ENCODE peak calls at places on chromosomes 16 and 17, in eight cellular contexts. B is mammary epithelial cell, D is HepG2, G is HCT116, R is K562, E is GM23248, N is PC-9, Z is neural progenitor cell. U is an unnamed sample.

GRCh38 chr17:2195729-2196128 is 107.9 kb downstream of the SMG6 start:
- DNase-seq in B (peak; percentile 52), G (no peak), R (no peak), Z (no peak), E (peak; percentile 64), D (no peak), N (no peak), U (peak; percentile 86)

GRCh38 chr16:30076276-30076791 is 540 bp downstream of the PPP4C start:
- DNase-seq in D (no peak), B (peak; percentile 42), E (peak; percentile 71), Z (no peak), R (no peak), N (no peak), G (no peak), U (no peak)

GRCh38 chr17:29524692-29525091 is 42.1 kb downstream of the ABHD15 start:
- DNase-seq in D (no peak), Z (no peak), R (no peak), G (no peak), B (no peak), N (no peak), E (no peak), U (no peak)

GRCh38 chr16:80791411-80791810 is 13.0 kb downstream of the CDYL2 start:
- DNase-seq in N (no peak), D (no peak), R (no peak), B (no peak), E (no peak), Z (no peak), G (no peak), U (peak; percentile 27)

GRCh38 chr17:42979511-42980273 is at the start of gene PTGES3L:
- DNase-seq in N (no peak), D (peak; percentile 88), G (no peak), E (peak; percentile 62), Z (peak; percentile 67), R (peak; percentile 78), B (no peak), U (peak; percentile 63)

GRCh38 chr16:50688083-50688482 is 5.3 kb upstream of the NOD2 start:
- DNase-seq in E (no peak), D (no peak), G (no peak), Z (no peak), N (no peak), B (no peak), R (no peak), U (no peak)

GRCh38 chr17:37516131-37516561 is 26.5 kb downstream of the DUSP14 start:
- DNase-seq in B (no peak), D (no peak), Z (no peak), G (no peak), R (no peak), N (no peak), E (peak; percentile 39), U (peak; percentile 81)

GRCh38 chr17:73650147-73650546 is 5.9 kb upstream of the SDK2 start:
- DNase-seq in R (no peak), G (no peak), D (no peak), Z (peak; percentile 64), B (peak; percentile 11), E (no peak), N (no peak), U (peak; percentile 18)

GRCh38 chr16:85327731-85328664 is 215.7 kb upstream of the CIBAR2 start:
- DNase-seq in N (no peak), D (no peak), Z (peak; percentile 96), B (no peak), R (peak; percentile 77), E (no peak), G (peak; percentile 39), U (peak; percentile 60)

GRCh38 chr17:43860927-43861622 is 14.1 kb downstream of the CD300LG start:
- DNase-seq in G (no peak), D (no peak), B (no peak), Z (no peak), N (no peak), R (no peak), E (no peak), U (no peak)

GRCh38 chr17:50902768-50903353 is 36.7 kb upstream of the TOB1 start:
- DNase-seq in R (no peak), Z (peak; percentile 91), D (no peak), N (no peak), E (no peak), G (no peak), B (no peak), U (no peak)

GRCh38 chr16:87924937-87925670 is 11.2 kb downstream of the CA5A start:
- DNase-seq in B (no peak), G (no peak), R (no peak), D (no peak), Z (no peak), E (no peak), N (peak; percentile 72), U (no peak)

GRCh38 chr16:61653544-61653943 is 382.7 kb downstream of the CDH8 start:
- DNase-seq in R (no peak), G (no peak), N (no peak), D (no peak), B (no peak), E (no peak), Z (no peak), U (no peak)

GRCh38 chr16:28821874-28822519 is 802 bp upstream of the ATXN2L start:
- DNase-seq in G (no peak), R (no peak), D (no peak), E (peak; percentile 31), B (no peak), N (no peak), Z (peak; percentile 3), U (no peak)

GRCh38 chr17:49914096-49914490 is 54.9 kb upstream of the DLX4 start:
- DNase-seq in B (no peak), E (no peak), N (no peak), G (no peak), D (no peak), R (no peak), Z (peak; percentile 60), U (no peak)

GRCh38 chr16:16016388-16016964 is 67.1 kb downstream of the ABCC1 start:
- DNase-seq in G (no peak), R (no peak), Z (no peak), D (no peak), N (no peak), B (no peak), E (no peak), U (no peak)

GRCh38 chr16:11047057-11047456 is 102.7 kb downstream of the CLEC16A start:
- DNase-seq in N (no peak), R (no peak), B (no peak), G (no peak), Z (no peak), E (peak; percentile 82), D (no peak), U (peak; percentile 95)

GRCh38 chr16:85473909-85474640 is 139.0 kb upstream of the GSE1 start:
- DNase-seq in Z (no peak), B (no peak), N (no peak), R (no peak), E (peak; percentile 63), D (no peak), G (no peak), U (no peak)

GRCh38 chr17:48601528-48602430 is 3.0 kb downstream of the HOXB6 start:
- DNase-seq in E (no peak), G (no peak), N (no peak), D (no peak), R (no peak), B (no peak), Z (no peak), U (no peak)

GRCh38 chr17:63837962-63838585 is 4.4 kb downstream of the SMARCD2 start:
- DNase-seq in Z (no peak), N (no peak), R (no peak), E (no peak), G (no peak), D (no peak), B (no peak), U (no peak)
- H3K4me1 ChIP-seq in Z (peaks cover 21% of the 10 kb centered on the region), N (peaks cover 39% of the 10 kb centered on the region), R (peaks cover 50% of the 10 kb centered on the region), E (peaks cover 31% of the 10 kb centered on the region), G (peaks cover 45% of the 10 kb centered on the region), D (peaks cover 31% of the 10 kb centered on the region), B (peaks cover 46% of the 10 kb centered on the region), U (peaks cover 17% of the 10 kb centered on the region)

GRCh38 chr17:78130439-78131101 is at the start of gene TMC8:
- DNase-seq in D (peak; percentile 59), R (peak; percentile 24), E (no peak), B (no peak), G (no peak), N (no peak), Z (no peak), U (no peak)

GRCh38 chr17:78131172-78132085 is 858 bp downstream of the TMC8 start:
- DNase-seq in R (no peak), D (no peak), G (no peak), E (peak; percentile 41), B (no peak), N (no peak), Z (peak; percentile 42), U (no peak)

GRCh38 chr17:78132767-78133178 is 2.2 kb downstream of the TMC8 start:
- DNase-seq in B (no peak), G (no peak), Z (no peak), D (no peak), N (no peak), R (no peak), E (no peak), U (no peak)

GRCh38 chr17:78133179-78133951 is 2.8 kb downstream of the TMC8 start:
- DNase-seq in E (no peak), Z (no peak), D (no peak), R (no peak), B (no peak), N (no peak), G (no peak), U (no peak)

GRCh38 chr17:78132086-78132676 is 1.6 kb downstream of the TMC8 start:
- DNase-seq in B (no peak), Z (no peak), R (peak; percentile 29), E (no peak), D (no peak), N (peak; percentile 62), G (no peak), U (no peak)
- TF ChIP-seq EZH2 in B (no peak), Z (peak; percentile 71), R (no peak), E (peak; percentile 35), D (no peak), N (no peak), G (no peak), U (no peak)

GRCh38 chr16:1530349-1530882 is 3.0 kb upstream of the TMEM204 start:
- DNase-seq in N (no peak), R (no peak), D (no peak), Z (no peak), E (no peak), G (no peak), B (peak; percentile 13), U (no peak)
- H3K4me2 ChIP-seq in N (no peak overlapping the region), R (no peak overlapping the region), D (no peak overlapping the region), Z (no peak overlapping the region), E (peak overlapping the region; percentile 52), G (no peak overlapping the region), B (peak overlapping the region; percentile 55), U (peak overlapping the region; percentile 7)

GRCh38 chr17:8223356-8224063 is 13.1 kb upstream of the AURKB start:
- DNase-seq in G (no peak), E (peak; percentile 71), Z (peak; percentile 85), N (peak; percentile 46), B (no peak), R (peak; percentile 51), D (peak; percentile 79), U (peak; percentile 62)

GRCh38 chr17:8221663-8222379 is 11.4 kb upstream of the AURKB start:
- DNase-seq in E (peak; percentile 88), N (peak; percentile 72), G (no peak), R (peak; percentile 20), D (no peak), Z (peak; percentile 89), B (peak; percentile 88), U (peak; percentile 93)

GRCh38 chr17:8220783-8221662 is 10.6 kb upstream of the AURKB start:
- DNase-seq in Z (peak; percentile 94), G (peak; percentile 88), B (peak; percentile 88), D (peak; percentile 92), N (peak; percentile 81), R (peak; percentile 50), E (peak; percentile 89), U (peak; percentile 95)

GRCh38 chr17:8222380-8222629 is 11.9 kb upstream of the AURKB start:
- DNase-seq in G (peak; percentile 83), E (no peak), D (peak; percentile 86), N (no peak), Z (peak; percentile 86), R (peak; percentile 41), B (no peak), U (no peak)

GRCh38 chr17:8222630-8223355 is 12.4 kb upstream of the AURKB start:
- DNase-seq in R (peak; percentile 50), Z (peak; percentile 92), D (peak; percentile 88), E (peak; percentile 97), N (peak; percentile 73), G (peak; percentile 87), B (peak; percentile 96), U (peak; percentile 92)
- H3K4me1 ChIP-seq in R (peaks cover 27% of the 10 kb centered on the region), Z (no peaks in the 10 kb centered on the region), D (peaks cover 33% of the 10 kb centered on the region), E (peaks cover 17% of the 10 kb centered on the region), N (peaks cover 11% of the 10 kb centered on the region), G (peaks cover 94% of the 10 kb centered on the region), B (peaks cover 25% of the 10 kb centered on the region), U (peaks cover 3% of the 10 kb centered on the region)